ENCODE peak calls at places on chromosomes 7 and 10, in six cellular contexts. U is GM12891, L is HepG2, X is H1, F is GM12878, J is K562. G is an unnamed sample.

GRCh38 chr7:47153076-47153475 is 428.8 kb downstream of the TNS3 start:
- DNase-seq in F (no peak), X (no peak), L (peak), U (no peak), J (no peak), G (no peak)

GRCh38 chr10:110410329-110411046 is 87.2 kb upstream of the DUSP5 start:
- DNase-seq in U (no peak), F (no peak), J (peak), L (peak), X (no peak), G (no peak)

GRCh38 chr10:7171825-7172224 is 239.0 kb downstream of the SFMBT2 start:
- DNase-seq in U (no peak), F (no peak), X (no peak), J (no peak), L (no peak), G (no peak)

GRCh38 chr7:20021834-20022233 is 195.3 kb downstream of the MACC1 start:
- DNase-seq in L (no peak), J (no peak), U (no peak), X (no peak), F (peak), G (no peak)

GRCh38 chr7:44920119-44920518 is 34.8 kb upstream of the PURB start:
- DNase-seq in L (no peak), U (no peak), X (no peak), F (no peak), J (no peak), G (no peak)

GRCh38 chr7:47193003-47193402 is 388.9 kb downstream of the TNS3 start:
- DNase-seq in U (no peak), L (no peak), J (no peak), F (no peak), X (no peak), G (no peak)

GRCh38 chr7:110987130-110987693 is 103.7 kb upstream of the LRRN3 start:
- DNase-seq in X (no peak), J (no peak), U (no peak), F (no peak), L (no peak), G (no peak)

GRCh38 chr7:150363872-150364271 is 4.8 kb upstream of the REPIN1 start:
- DNase-seq in J (no peak), L (no peak), X (no peak), F (no peak), U (no peak), G (no peak)

GRCh38 chr7:15626041-15626440 is 60.4 kb downstream of the MEOX2 start:
- DNase-seq in X (no peak), U (no peak), L (no peak), F (no peak), J (no peak), G (no peak)

GRCh38 chr10:110208614-110209398 is 1.4 kb downstream of the MXI1 start:
- DNase-seq in U (peak), F (no peak), X (no peak), L (no peak), J (peak), G (peak)

GRCh38 chr10:75208177-75208576 is 2.4 kb upstream of the VDAC2 start:
- DNase-seq in L (no peak), X (no peak), F (no peak), U (no peak), J (no peak), G (no peak)

GRCh38 chr10:70715853-70716795 is 43.8 kb downstream of the ADAMTS14 start:
- DNase-seq in U (no peak), X (no peak), L (peak), F (peak), J (peak), G (no peak)

GRCh38 chr10:101782811-101783735 is at the start of gene NPM3:
- DNase-seq in L (peak), F (no peak), J (peak), X (peak), U (peak), G (peak)

GRCh38 chr7:92782236-92782635 is 54.1 kb downstream of the CDK6 start:
- DNase-seq in L (no peak), U (no peak), J (no peak), F (no peak), X (no peak), G (no peak)

GRCh38 chr7:92778972-92779371 is 57.4 kb downstream of the CDK6 start:
- DNase-seq in J (no peak), U (no peak), X (no peak), F (peak), L (no peak), G (no peak)

GRCh38 chr7:92782855-92783254 is 53.5 kb downstream of the CDK6 start:
- DNase-seq in J (no peak), X (no peak), L (no peak), U (no peak), F (no peak), G (no peak)

GRCh38 chr7:92783260-92783911 is 53.0 kb downstream of the CDK6 start:
- DNase-seq in X (no peak), U (no peak), L (no peak), F (no peak), J (no peak), G (no peak)

GRCh38 chr7:92781117-92781720 is 55.2 kb downstream of the CDK6 start:
- DNase-seq in J (no peak), L (peak), F (no peak), X (no peak), U (no peak), G (no peak)
- TF ChIP-seq TAF1 in J (no peak), L (no peak), F (no peak), X (no peak), U (no peak), G (no peak)

DNA sequence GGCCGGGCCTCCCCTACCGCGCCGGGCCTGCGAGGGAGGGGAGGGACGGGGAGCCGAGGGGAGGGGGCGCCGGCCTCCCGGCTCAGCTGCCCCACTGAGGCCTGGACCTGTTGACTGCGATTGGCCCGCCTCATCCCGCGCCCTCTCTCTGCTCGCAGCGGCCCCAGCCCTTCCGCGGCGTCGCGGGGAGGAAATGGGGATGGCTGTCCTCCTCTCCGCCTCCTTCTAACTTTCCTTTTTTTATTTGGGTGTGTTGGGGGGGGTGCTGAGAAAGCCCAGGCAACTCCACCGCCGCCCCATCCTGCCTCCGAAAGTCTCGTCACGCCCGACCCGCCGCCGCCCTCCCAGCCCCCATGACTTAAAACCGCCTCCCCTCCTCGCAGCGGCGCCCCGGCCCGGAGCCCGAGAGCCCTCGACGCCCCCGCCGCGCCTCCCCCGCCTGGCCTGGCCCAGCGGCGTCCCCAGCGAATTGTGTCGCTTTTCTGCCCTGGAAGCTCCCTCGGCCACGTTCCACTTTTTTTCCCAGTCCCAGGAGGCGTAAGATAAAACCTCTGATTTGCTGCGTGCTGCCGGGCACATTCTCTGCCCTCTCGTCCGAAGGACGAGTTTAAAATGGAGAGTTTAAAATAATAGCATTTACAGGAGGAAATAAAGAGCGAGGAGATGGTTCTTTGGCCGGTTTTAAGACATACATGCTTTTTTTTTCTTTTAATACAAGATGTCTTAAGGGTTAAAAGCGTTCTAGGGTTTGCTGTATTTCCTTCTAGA is 886 bp upstream of the SKIDA1 start:
- DNase-seq in F (no peak), X (peak), U (no peak), J (no peak), L (peak), G (peak)
- TF ChIP-seq POLR2A in F (peak), X (peak), U (no peak), J (peak), L (no peak), G (no peak)

DNA sequence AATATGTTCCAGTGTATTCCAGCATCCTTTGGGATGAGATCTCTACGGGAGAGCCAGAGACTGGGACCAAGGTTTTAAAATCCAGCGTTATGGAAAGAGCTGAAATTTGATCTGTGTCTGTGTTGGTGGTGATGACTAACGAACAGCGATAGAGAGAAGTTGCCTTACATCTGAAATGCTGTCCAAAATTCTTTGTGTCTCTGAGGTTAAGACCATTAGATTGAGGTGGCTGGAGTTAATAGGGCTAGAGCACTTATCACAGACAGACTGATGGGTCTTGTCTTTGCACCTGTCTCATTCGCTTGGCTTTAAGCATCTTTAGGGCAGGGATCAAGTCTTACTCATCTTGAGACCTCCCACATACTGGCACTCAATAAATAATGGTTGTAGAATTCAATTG is 41.0 kb upstream of the RAPGEF5 start:
- DNase-seq in U (no peak), F (no peak), J (no peak), L (no peak), X (no peak), G (no peak)
- TF ChIP-seq POLR2AphosphoS5 in U (no peak), F (no peak), J (no peak), L (no peak), X (no peak), G (no peak)

GRCh38 chr7:135334830-135335543 is 101.3 kb downstream of the STRA8 start:
- DNase-seq in F (no peak), X (no peak), L (no peak), J (no peak), U (no peak), G (no peak)

GRCh38 chr7:135338151-135338550 is 104.5 kb downstream of the STRA8 start:
- DNase-seq in F (no peak), L (no peak), J (no peak), U (no peak), X (no peak), G (no peak)

GRCh38 chr7:135337506-135337905 is 103.9 kb downstream of the STRA8 start:
- DNase-seq in F (no peak), X (no peak), U (no peak), J (no peak), L (no peak), G (no peak)

GRCh38 chr7:135333946-135334345 is 100.3 kb downstream of the STRA8 start:
- DNase-seq in F (no peak), J (no peak), L (no peak), U (no peak), X (no peak), G (no peak)

GRCh38 chr7:135335628-135336139 is 102.0 kb downstream of the STRA8 start:
- DNase-seq in L (peak), U (peak), F (peak), X (peak), J (peak), G (peak)
- TF ChIP-seq TAF1 in L (peak), U (no peak), F (no peak), X (no peak), J (no peak), G (no peak)

DNA sequence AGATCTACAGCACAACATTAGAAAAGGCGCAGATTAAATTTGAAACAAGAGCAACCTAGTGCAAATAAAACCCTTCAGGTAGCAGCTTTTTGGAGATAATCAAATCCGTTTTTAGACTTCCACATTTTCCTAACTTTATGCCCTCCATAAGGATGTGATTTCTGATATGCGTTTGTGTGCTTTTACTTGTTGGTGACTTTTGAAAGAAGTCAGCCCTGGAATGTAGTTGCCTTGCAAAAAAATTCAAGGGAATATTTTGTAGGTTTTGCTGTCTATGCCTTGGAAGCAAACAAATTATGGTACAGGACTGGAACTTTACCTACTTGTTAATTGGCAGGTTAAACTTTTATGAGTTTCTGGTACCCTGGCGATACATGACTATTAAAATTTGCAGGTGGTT is 86.7 kb upstream of the HDAC9 start:
- DNase-seq in F (no peak), U (no peak), X (no peak), L (no peak), J (no peak), G (no peak)
- TF ChIP-seq POLR2A in F (no peak), U (no peak), X (no peak), L (no peak), J (no peak), G (no peak)

GRCh38 chr10:3194871-3195270 is 22.3 kb upstream of the PITRM1 start:
- DNase-seq in U (no peak), L (no peak), X (no peak), F (no peak), J (no peak), G (no peak)

GRCh38 chr10:3195286-3195685 is 22.7 kb upstream of the PITRM1 start:
- DNase-seq in L (no peak), F (no peak), J (no peak), X (no peak), U (no peak), G (no peak)

GRCh38 chr10:3190817-3191216 is 18.2 kb upstream of the PITRM1 start:
- DNase-seq in J (no peak), X (no peak), U (no peak), L (no peak), F (no peak), G (no peak)

GRCh38 chr10:3193751-3194150 is 21.2 kb upstream of the PITRM1 start:
- DNase-seq in L (no peak), J (no peak), F (no peak), X (no peak), U (no peak), G (no peak)

DNA sequence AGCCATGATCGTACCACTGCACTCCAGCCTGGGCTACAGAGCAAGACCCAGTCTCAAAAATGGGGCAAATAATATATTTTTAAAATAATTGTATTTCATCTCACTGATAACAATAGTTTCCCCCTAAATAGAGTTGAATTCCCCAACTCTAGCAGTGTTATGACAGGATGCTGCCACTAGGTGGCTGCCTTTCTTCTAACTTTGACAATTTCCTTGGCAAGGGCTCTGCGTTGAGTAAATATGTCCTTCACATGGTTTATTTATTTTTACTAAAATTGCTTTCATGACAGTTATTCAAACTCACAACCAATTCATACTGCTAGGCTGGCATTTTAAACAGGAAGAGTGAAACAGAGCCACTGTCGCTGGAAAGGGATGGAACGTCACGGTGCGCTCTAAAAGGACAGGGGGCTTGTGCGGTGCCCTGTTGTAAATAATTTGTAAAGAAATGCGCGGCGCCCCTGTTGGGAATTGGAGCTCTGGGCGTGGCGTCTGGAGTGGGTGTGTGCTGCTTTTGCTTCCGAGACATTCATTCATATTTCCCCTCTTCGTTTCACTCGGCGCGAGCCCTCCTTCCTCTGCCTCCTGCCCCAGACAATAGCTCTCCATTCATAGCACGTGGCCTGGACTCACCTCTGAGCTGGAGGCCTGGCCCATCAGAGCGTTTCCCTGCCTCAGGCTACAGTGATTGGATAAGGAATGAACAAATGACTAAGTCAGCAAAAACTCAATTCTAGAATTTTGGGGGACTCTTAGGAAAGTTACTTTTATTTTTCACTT is 20.5 kb upstream of the PITRM1 start:
- DNase-seq in U (peak), J (peak), X (peak), F (no peak), L (peak), G (no peak)
- TF ChIP-seq POLR2AphosphoS5 in U (no peak), J (no peak), X (no peak), F (no peak), L (no peak), G (no peak)

DNA sequence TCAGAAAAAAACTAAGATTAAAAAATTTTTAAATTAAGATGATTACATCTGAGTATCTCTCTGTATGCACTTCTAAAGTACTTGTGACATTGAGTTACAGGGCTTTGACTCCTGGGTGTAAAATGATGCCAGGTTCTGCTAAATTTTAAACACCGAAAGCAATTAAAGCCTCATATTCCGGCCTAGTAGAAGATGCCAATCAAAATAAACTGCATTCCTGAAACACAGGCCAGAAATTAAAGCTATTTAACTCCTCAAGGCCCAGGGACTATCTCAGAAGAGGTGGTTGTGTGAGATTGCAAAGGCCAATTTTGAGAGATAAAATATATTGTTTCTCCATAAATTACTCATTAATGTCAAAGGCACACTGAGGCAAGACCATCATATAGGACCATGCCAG is 388.3 kb downstream of the KIF20B start:
- DNase-seq in F (no peak), J (no peak), U (no peak), X (no peak), L (no peak), G (no peak)
- TF ChIP-seq TAF1 in F (no peak), J (no peak), U (no peak), X (no peak), L (no peak), G (no peak)

GRCh38 chr10:33066558-33067236 is 108.7 kb upstream of the ITGB1 start:
- DNase-seq in U (no peak), L (no peak), X (no peak), J (no peak), F (no peak), G (no peak)
- TF ChIP-seq POLR2A in U (no peak), L (no peak), X (no peak), J (no peak), F (no peak), G (no peak)